ENCODE peak calls at places on chromosomes 6 and 20, in eight cellular contexts. D is upper lobe of right lung, N is neural progenitor cell, T is kidney, U is colonic mucosa, C is PC-9, G is right lobe of liver, A is OCI-LY7. F is an unnamed sample.

GRCh38 chr6:119598883-119599282 is 249.3 kb upstream of the MAN1A1 start:
- DNase-seq in D (no peak), N (no peak), T (no peak), U (no peak), C (no peak), G (no peak), A (no peak), F (no peak)

GRCh38 chr20:31704225-31705119 is 18.2 kb downstream of the BCL2L1 start:
- DNase-seq in D (peak; percentile 76), N (peak; percentile 32), T (no peak), U (peak; percentile 86), C (peak; percentile 98), G (peak; percentile 72), A (no peak), F (no peak)

GRCh38 chr6:147142684-147143245 is 61.5 kb upstream of the STXBP5 start:
- DNase-seq in D (no peak), N (no peak), T (no peak), U (no peak), C (peak; percentile 55), G (no peak), A (no peak), F (no peak)

GRCh38 chr20:37284691-37285124 is 4.7 kb upstream of the MANBAL start:
- DNase-seq in D (no peak), N (no peak), T (no peak), U (no peak), C (no peak), G (no peak), A (no peak), F (no peak)

GRCh38 chr6:24439858-24440539 is 37.3 kb downstream of the MRS2 start:
- DNase-seq in D (no peak), N (no peak), T (no peak), U (no peak), C (no peak), G (no peak), A (peak; percentile 51), F (no peak)

GRCh38 chr20:51688600-51688999 is 79.6 kb downstream of the ATP9A start:
- DNase-seq in D (no peak), N (no peak), T (no peak), U (no peak), C (no peak), G (no peak), A (no peak), F (no peak)

GRCh38 chr6:3425574-3425973 is 31.3 kb downstream of the SLC22A23 start:
- DNase-seq in D (no peak), N (no peak), T (no peak), U (no peak), C (no peak), G (no peak), A (no peak), F (no peak)

GRCh38 chr6:3136361-3136760 is 17.9 kb downstream of the BPHL start:
- DNase-seq in D (no peak), N (no peak), T (no peak), U (no peak), C (no peak), G (no peak), A (no peak), F (no peak)

GRCh38 chr6:1600063-1600763 is 9.5 kb upstream of the FOXC1 start:
- DNase-seq in D (no peak), N (no peak), T (no peak), U (no peak), C (no peak), G (no peak), A (no peak), F (no peak)

GRCh38 chr6:1603708-1604346 is 5.9 kb upstream of the FOXC1 start:
- DNase-seq in D (no peak), N (peak; percentile 85), T (peak; percentile 56), U (no peak), C (no peak), G (peak; percentile 22), A (no peak), F (no peak)

GRCh38 chr6:1600764-1601615 is 8.7 kb upstream of the FOXC1 start:
- DNase-seq in D (no peak), N (no peak), T (no peak), U (no peak), C (no peak), G (no peak), A (no peak), F (no peak)

GRCh38 chr6:1602356-1602713 is 7.4 kb upstream of the FOXC1 start:
- DNase-seq in D (no peak), N (no peak), T (no peak), U (no peak), C (no peak), G (no peak), A (no peak), F (no peak)

DNA sequence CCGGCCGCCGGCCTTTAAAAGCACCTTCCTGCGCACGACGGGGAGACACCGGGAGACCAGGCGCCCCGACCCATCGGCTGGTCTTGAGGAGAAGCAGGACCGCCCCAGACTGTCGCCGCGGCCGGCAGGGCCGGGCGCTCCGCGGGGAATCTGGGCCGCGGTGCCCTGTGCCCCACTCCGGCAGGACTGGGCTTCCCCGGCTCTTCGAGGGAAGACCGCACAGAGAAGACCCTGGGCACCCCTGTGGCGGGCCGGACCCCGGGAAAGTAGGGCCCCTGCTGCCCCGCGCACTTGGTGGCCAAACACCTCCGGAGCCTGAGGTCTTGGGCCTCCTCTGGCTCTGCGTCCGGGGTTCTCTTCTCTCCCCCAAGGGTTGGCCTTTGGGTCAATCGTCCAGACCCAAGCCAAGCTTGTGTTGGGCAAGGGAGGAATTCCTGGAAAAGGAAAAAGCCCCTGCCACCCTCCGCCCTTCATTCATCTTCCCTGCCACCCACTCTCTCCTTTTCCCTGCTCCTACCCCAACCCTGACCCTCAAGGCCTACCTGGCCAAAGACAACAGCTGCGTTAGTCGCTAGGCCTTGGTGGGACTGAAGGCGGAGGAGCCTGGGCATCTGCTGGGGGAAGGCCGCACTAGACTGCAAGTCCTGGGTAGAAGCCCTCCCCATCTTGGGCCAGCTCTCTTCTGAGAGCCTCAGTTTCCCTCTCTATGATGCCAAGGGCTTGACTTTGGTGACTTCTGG is 7.9 kb upstream of the FOXC1 start:
- DNase-seq in D (no peak), N (no peak), T (no peak), U (no peak), C (no peak), G (no peak), A (no peak), F (no peak)
- H3K4me1 ChIP-seq in D (peaks cover 16% of the 10 kb centered on the region), N (peaks cover 19% of the 10 kb centered on the region), T (peaks cover 5% of the 10 kb centered on the region), U (peaks cover 13% of the 10 kb centered on the region), C (no peaks in the 10 kb centered on the region), G (no peaks in the 10 kb centered on the region), A (no peaks in the 10 kb centered on the region), F (peaks cover 7% of the 10 kb centered on the region)

GRCh38 chr20:60053813-60054190 is 95.6 kb downstream of the CDH26 start:
- DNase-seq in D (no peak), N (no peak), T (no peak), U (no peak), C (no peak), G (no peak), A (no peak), F (no peak)

GRCh38 chr20:60052322-60052721 is 94.1 kb downstream of the CDH26 start:
- DNase-seq in D (no peak), N (no peak), T (no peak), U (no peak), C (no peak), G (no peak), A (no peak), F (no peak)

GRCh38 chr20:60055740-60056139 is 97.5 kb downstream of the CDH26 start:
- DNase-seq in D (peak; percentile 81), N (no peak), T (peak; percentile 70), U (no peak), C (no peak), G (peak; percentile 67), A (no peak), F (no peak)

GRCh38 chr20:60054716-60055371 is 96.6 kb downstream of the CDH26 start:
- DNase-seq in D (no peak), N (no peak), T (no peak), U (no peak), C (no peak), G (no peak), A (no peak), F (no peak)

DNA sequence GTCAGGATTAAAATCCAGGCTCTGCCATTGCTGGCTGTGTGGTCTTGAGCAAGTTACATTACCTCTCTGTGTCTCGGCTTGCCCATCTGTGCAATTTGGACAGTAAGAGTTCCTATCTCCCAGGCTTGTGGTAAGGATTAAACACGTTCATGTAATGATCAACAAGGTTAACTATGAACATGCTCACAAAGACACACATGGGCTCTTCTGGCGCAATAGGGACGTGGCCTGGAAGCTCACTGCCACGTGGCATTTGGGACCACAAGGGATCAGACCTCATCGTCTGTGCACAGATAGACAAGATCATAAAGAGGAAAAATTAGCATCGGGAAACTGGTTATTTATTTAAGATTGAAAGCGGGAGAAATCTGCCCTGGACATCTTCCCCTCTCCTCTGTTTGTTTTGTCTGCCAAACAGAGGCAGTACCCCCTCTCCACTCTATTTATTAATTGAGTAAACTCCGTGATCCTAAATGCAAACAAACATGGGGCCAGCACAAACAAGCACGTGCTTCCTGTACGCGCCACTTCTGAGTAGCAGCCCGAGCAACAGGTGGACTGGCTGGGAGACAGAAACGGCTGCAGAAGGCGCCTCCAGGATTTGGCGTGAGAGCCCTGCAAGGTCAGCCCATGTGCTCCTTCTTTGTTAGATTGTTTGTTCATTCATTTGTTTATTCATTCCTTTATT is 95.0 kb downstream of the CDH26 start:
- DNase-seq in D (no peak), N (no peak), T (no peak), U (no peak), C (no peak), G (no peak), A (no peak), F (no peak)
- H3K4me1 ChIP-seq in D (peaks cover 30% of the 10 kb centered on the region), N (peaks cover 4% of the 10 kb centered on the region), T (peaks cover 6% of the 10 kb centered on the region), U (no peaks in the 10 kb centered on the region), C (no peaks in the 10 kb centered on the region), G (no peaks in the 10 kb centered on the region), A (peaks cover 6% of the 10 kb centered on the region), F (no peaks in the 10 kb centered on the region)

GRCh38 chr6:42511803-42512422 is 51.9 kb upstream of the UBR2 start:
- DNase-seq in D (no peak), N (no peak), T (no peak), U (no peak), C (no peak), G (no peak), A (no peak), F (no peak)
- H3K4me1 ChIP-seq in D (no peaks in the 10 kb centered on the region), N (peaks cover 4% of the 10 kb centered on the region), T (peaks cover 3% of the 10 kb centered on the region), U (no peaks in the 10 kb centered on the region), C (no peaks in the 10 kb centered on the region), G (no peaks in the 10 kb centered on the region), A (peaks cover 5% of the 10 kb centered on the region), F (peaks cover 4% of the 10 kb centered on the region)

GRCh38 chr20:50344232-50345071 is 153.8 kb downstream of the CEBPB start:
- DNase-seq in D (no peak), N (no peak), T (no peak), U (no peak), C (no peak), G (no peak), A (peak; percentile 8), F (no peak)

GRCh38 chr20:50341880-50342637 is 151.4 kb downstream of the CEBPB start:
- DNase-seq in D (no peak), N (no peak), T (no peak), U (no peak), C (no peak), G (peak; percentile 42), A (no peak), F (no peak)

GRCh38 chr20:50342638-50343102 is 152.0 kb downstream of the CEBPB start:
- DNase-seq in D (no peak), N (no peak), T (no peak), U (no peak), C (no peak), G (no peak), A (no peak), F (no peak)

GRCh38 chr20:50343490-50344179 is 153.0 kb downstream of the CEBPB start:
- DNase-seq in D (no peak), N (no peak), T (no peak), U (no peak), C (no peak), G (no peak), A (no peak), F (no peak)

DNA sequence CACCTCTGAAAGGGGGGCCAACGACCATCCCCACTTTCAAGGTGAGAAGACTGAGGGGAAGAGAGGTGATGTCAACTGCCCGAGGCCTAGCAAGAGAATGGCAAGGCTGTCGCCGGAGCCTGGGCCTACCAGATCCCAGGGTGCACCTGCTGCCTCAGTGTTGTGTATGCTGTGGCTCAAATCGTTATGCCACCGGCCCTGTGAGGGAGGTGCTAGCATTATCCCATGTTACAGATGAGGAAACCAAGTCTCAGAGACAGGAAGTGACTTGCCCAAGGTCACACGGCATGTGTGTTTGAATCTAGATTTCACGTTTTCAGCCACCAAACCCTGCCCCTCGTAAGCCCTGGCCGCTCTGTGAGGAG is 152.5 kb downstream of the CEBPB start:
- DNase-seq in D (no peak), N (no peak), T (no peak), U (no peak), C (no peak), G (peak; percentile 43), A (no peak), F (no peak)
- H3K4me1 ChIP-seq in D (peaks cover 47% of the 10 kb centered on the region), N (peaks cover 9% of the 10 kb centered on the region), T (peaks cover 30% of the 10 kb centered on the region), U (no peaks in the 10 kb centered on the region), C (peaks cover 51% of the 10 kb centered on the region), G (no peaks in the 10 kb centered on the region), A (no peaks in the 10 kb centered on the region), F (no peaks in the 10 kb centered on the region)

F was measured in HAP-1.